ENCODE peak calls at places on chromosome 13, in six cellular contexts. One of them, this sample, is unnamed.

GRCh38 chr13:41746259-41746658 is 214.7 kb downstream of the VWA8 start:
- DNase-seq in fibroblast of the aortic adventitia: peak; percentile 54
- DNase-seq in tibial artery: no peak
- DNase-seq in BJ: peak; percentile 11
- DNase-seq in nephron progenitor cell: no peak
- DNase-seq in fibroblast of villous mesenchyme: peak; percentile 79
- DNase-seq in this sample: no peak

GRCh38 chr13:108961542-108962125 is 332.2 kb downstream of the MYO16 start:
- DNase-seq in fibroblast of villous mesenchyme: peak; percentile 72
- DNase-seq in BJ: no peak
- DNase-seq in nephron progenitor cell: peak; percentile 28
- DNase-seq in fibroblast of the aortic adventitia: peak; percentile 73
- DNase-seq in tibial artery: no peak
- DNase-seq in this sample: no peak

GRCh38 chr13:105033999-105034398 is 1501.5 kb downstream of the EFNB2 start:
- DNase-seq in fibroblast of the aortic adventitia: no peak
- DNase-seq in tibial artery: no peak
- DNase-seq in fibroblast of villous mesenchyme: no peak
- DNase-seq in BJ: no peak
- DNase-seq in nephron progenitor cell: no peak
- DNase-seq in this sample: no peak

GRCh38 chr13:20672772-20673171 is 30.7 kb upstream of the IL17D start:
- DNase-seq in BJ: no peak
- DNase-seq in fibroblast of the aortic adventitia: peak; percentile 71
- DNase-seq in nephron progenitor cell: no peak
- DNase-seq in tibial artery: no peak
- DNase-seq in fibroblast of villous mesenchyme: peak; percentile 25
- DNase-seq in this sample: no peak

GRCh38 chr13:60152114-60152513 is 11.6 kb downstream of the DIAPH3 start:
- DNase-seq in fibroblast of villous mesenchyme: no peak
- DNase-seq in tibial artery: no peak
- DNase-seq in nephron progenitor cell: no peak
- DNase-seq in BJ: no peak
- DNase-seq in fibroblast of the aortic adventitia: no peak
- DNase-seq in this sample: no peak

GRCh38 chr13:44429311-44429710 is 55.7 kb downstream of the SERP2 start:
- DNase-seq in nephron progenitor cell: no peak
- DNase-seq in tibial artery: no peak
- DNase-seq in BJ: no peak
- DNase-seq in fibroblast of the aortic adventitia: no peak
- DNase-seq in fibroblast of villous mesenchyme: no peak
- DNase-seq in this sample: no peak

GRCh38 chr13:107079423-107080099 is 511.6 kb upstream of the ARGLU1 start:
- DNase-seq in fibroblast of the aortic adventitia: no peak
- DNase-seq in BJ: no peak
- DNase-seq in fibroblast of villous mesenchyme: no peak
- DNase-seq in nephron progenitor cell: no peak
- DNase-seq in tibial artery: no peak
- DNase-seq in this sample: no peak

GRCh38 chr13:71806885-71807284 is 60.1 kb downstream of the DACH1 start:
- DNase-seq in tibial artery: no peak
- DNase-seq in nephron progenitor cell: no peak
- DNase-seq in BJ: no peak
- DNase-seq in fibroblast of villous mesenchyme: no peak
- DNase-seq in fibroblast of the aortic adventitia: no peak
- DNase-seq in this sample: no peak

GRCh38 chr13:36054041-36054440 is 77.1 kb downstream of the DCLK1 start:
- DNase-seq in tibial artery: no peak
- DNase-seq in fibroblast of the aortic adventitia: no peak
- DNase-seq in BJ: no peak
- DNase-seq in fibroblast of villous mesenchyme: no peak
- DNase-seq in nephron progenitor cell: no peak
- DNase-seq in this sample: no peak

DNA sequence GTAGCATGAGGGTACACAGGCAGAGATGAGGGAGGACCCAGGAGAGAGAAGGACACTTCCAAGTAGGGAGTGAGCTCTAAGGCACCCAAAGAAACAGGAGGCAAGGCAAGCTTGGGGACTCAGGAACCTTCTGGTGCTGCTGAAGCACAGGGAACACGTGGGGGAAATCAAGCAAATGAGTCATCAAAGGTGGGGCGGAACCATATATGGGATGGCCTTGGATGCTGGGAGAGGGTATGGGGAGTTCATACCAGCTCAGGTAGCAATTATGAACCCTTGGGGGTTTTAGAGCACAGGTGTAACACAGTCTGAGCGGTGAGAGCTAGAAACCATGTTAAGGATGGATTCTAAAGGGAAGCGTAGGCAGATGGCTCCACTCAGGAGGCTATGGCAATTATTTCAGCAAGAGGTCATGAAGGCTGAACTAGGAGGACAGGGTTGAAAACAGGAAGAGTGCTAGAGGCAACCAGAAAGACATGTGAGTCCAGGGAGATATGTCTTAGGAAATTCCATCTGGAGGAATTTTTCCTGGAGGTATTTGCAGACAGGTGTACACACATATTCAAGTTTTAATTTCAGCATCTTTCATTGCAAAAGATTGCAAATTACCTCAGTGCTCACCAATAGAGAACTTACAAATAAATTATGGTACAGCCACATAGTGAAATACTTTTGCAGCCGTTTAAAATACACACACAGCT is 77.1 kb downstream of the STARD13 start:
- DNase-seq in BJ: no peak
- DNase-seq in nephron progenitor cell: no peak
- DNase-seq in tibial artery: no peak
- DNase-seq in fibroblast of the aortic adventitia: no peak
- DNase-seq in fibroblast of villous mesenchyme: no peak
- DNase-seq in this sample: no peak
- TF ChIP-seq CTCF in BJ: no peak
- TF ChIP-seq CTCF in nephron progenitor cell: no peak
- TF ChIP-seq CTCF in tibial artery: no peak
- TF ChIP-seq CTCF in fibroblast of the aortic adventitia: no peak
- TF ChIP-seq CTCF in fibroblast of villous mesenchyme: no peak
- TF ChIP-seq CTCF in this sample: no peak

DNA sequence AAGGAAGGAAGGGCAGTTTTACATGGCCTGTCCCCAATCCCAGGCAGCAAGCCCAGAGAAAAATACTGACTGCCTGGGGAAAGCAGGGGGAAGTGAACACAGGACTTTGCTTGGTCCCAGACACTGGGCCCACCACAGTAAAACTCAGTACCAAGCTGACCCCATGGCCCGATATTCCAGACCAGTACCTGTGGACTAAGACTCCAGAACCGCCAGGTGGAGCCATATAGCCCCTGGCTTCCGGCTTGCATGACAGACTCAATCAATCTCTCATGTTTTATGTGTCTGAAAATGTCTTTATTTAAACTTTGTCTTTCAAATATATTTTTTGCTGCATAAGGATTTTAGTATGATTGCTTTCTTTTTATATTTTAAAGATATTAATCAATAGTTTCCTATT is 767.9 kb upstream of the SLITRK6 start:
- DNase-seq in BJ: no peak
- DNase-seq in tibial artery: no peak
- DNase-seq in fibroblast of the aortic adventitia: no peak
- DNase-seq in fibroblast of villous mesenchyme: no peak
- DNase-seq in nephron progenitor cell: peak; percentile 10
- DNase-seq in this sample: no peak
- TF ChIP-seq CTCF in BJ: no peak
- TF ChIP-seq CTCF in tibial artery: no peak
- TF ChIP-seq CTCF in fibroblast of the aortic adventitia: no peak
- TF ChIP-seq CTCF in fibroblast of villous mesenchyme: peak; percentile 5
- TF ChIP-seq CTCF in nephron progenitor cell: peak; percentile 18
- TF ChIP-seq CTCF in this sample: no peak

GRCh38 chr13:112074139-112074710 is 7.3 kb downstream of the SOX1 start:
- DNase-seq in fibroblast of the aortic adventitia: no peak
- DNase-seq in BJ: no peak
- DNase-seq in nephron progenitor cell: no peak
- DNase-seq in tibial artery: peak; percentile 44
- DNase-seq in fibroblast of villous mesenchyme: no peak
- DNase-seq in this sample: no peak
- TF ChIP-seq CTCF in fibroblast of the aortic adventitia: no peak
- TF ChIP-seq CTCF in BJ: no peak
- TF ChIP-seq CTCF in nephron progenitor cell: no peak
- TF ChIP-seq CTCF in tibial artery: no peak
- TF ChIP-seq CTCF in fibroblast of villous mesenchyme: no peak
- TF ChIP-seq CTCF in this sample: no peak

GRCh38 chr13:110683203-110683883 is 22.6 kb downstream of the CARS2 start:
- DNase-seq in nephron progenitor cell: no peak
- DNase-seq in fibroblast of the aortic adventitia: peak; percentile 20
- DNase-seq in tibial artery: no peak
- DNase-seq in fibroblast of villous mesenchyme: peak; percentile 42
- DNase-seq in BJ: no peak
- DNase-seq in this sample: no peak
- TF ChIP-seq CTCF in nephron progenitor cell: peak; percentile 15
- TF ChIP-seq CTCF in fibroblast of the aortic adventitia: peak; percentile 29
- TF ChIP-seq CTCF in tibial artery: no peak
- TF ChIP-seq CTCF in fibroblast of villous mesenchyme: peak; percentile 63
- TF ChIP-seq CTCF in BJ: peak; percentile 28
- TF ChIP-seq CTCF in this sample: no peak

DNA sequence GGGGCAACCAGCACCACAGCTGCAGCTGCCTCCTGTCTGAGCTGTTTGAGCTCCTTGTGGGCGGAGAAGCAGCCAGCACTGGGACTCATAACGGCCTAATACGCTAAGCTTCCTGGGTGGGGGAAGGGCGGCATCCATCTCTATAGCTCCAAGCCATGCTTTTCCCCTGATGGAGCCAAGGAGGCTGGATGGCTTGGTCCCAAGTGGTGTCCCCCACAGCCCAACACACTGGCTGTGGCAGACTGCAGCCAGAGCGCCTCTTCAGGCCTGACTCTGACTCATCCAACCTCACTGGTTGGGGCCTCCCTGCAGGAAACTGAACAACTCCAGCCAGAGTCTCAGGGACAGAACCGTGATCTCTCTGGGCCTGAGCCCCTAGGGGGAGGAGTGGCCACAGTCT is 537.3 kb downstream of the SUCLA2 start:
- DNase-seq in BJ: no peak
- DNase-seq in nephron progenitor cell: peak; percentile 3
- DNase-seq in fibroblast of the aortic adventitia: peak; percentile 16
- DNase-seq in fibroblast of villous mesenchyme: peak; percentile 16
- DNase-seq in tibial artery: no peak
- DNase-seq in this sample: no peak
- TF ChIP-seq CTCF in BJ: peak; percentile 2
- TF ChIP-seq CTCF in nephron progenitor cell: no peak
- TF ChIP-seq CTCF in fibroblast of the aortic adventitia: no peak
- TF ChIP-seq CTCF in fibroblast of villous mesenchyme: no peak
- TF ChIP-seq CTCF in tibial artery: no peak
- TF ChIP-seq CTCF in this sample: no peak

GRCh38 chr13:73835138-73835721 is 299.0 kb downstream of the KLF12 start:
- DNase-seq in tibial artery: no peak
- DNase-seq in nephron progenitor cell: peak; percentile 3
- DNase-seq in BJ: no peak
- DNase-seq in fibroblast of the aortic adventitia: peak; percentile 66
- DNase-seq in fibroblast of villous mesenchyme: peak; percentile 40
- DNase-seq in this sample: no peak
- TF ChIP-seq CTCF in tibial artery: peak; percentile 62
- TF ChIP-seq CTCF in nephron progenitor cell: peak; percentile 68
- TF ChIP-seq CTCF in BJ: peak; percentile 61
- TF ChIP-seq CTCF in fibroblast of the aortic adventitia: peak; percentile 56
- TF ChIP-seq CTCF in fibroblast of villous mesenchyme: peak; percentile 66
- TF ChIP-seq CTCF in this sample: no peak

DNA sequence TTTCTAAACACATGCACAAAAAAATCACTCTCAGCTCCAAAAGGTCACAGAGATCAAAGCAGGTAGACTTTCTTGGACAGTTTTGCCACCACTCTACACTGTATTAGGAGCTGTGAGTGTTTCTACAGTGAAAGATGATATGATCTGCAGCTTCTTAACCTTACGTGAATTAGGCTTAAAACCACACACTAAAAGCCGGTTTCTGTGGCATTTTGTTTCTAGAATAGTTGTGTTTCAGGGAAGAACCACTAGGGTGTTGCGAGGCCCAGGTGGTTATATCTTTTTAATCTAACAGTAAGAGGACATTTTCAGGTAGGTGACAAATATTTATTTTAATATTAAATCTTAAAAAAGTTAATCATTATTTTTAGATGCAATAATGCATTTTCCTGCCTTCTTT is 216.4 kb downstream of the KLF5 start:
- DNase-seq in fibroblast of villous mesenchyme: no peak
- DNase-seq in tibial artery: no peak
- DNase-seq in nephron progenitor cell: no peak
- DNase-seq in fibroblast of the aortic adventitia: no peak
- DNase-seq in BJ: no peak
- DNase-seq in this sample: no peak
- TF ChIP-seq CTCF in fibroblast of villous mesenchyme: no peak
- TF ChIP-seq CTCF in tibial artery: no peak
- TF ChIP-seq CTCF in nephron progenitor cell: no peak
- TF ChIP-seq CTCF in fibroblast of the aortic adventitia: no peak
- TF ChIP-seq CTCF in BJ: no peak
- TF ChIP-seq CTCF in this sample: no peak

GRCh38 chr13:75258159-75258782 is 223.7 kb downstream of the TBC1D4 start:
- DNase-seq in fibroblast of the aortic adventitia: peak; percentile 75
- DNase-seq in nephron progenitor cell: no peak
- DNase-seq in tibial artery: no peak
- DNase-seq in BJ: no peak
- DNase-seq in fibroblast of villous mesenchyme: peak; percentile 52
- DNase-seq in this sample: no peak
- TF ChIP-seq CTCF in fibroblast of the aortic adventitia: peak; percentile 69
- TF ChIP-seq CTCF in nephron progenitor cell: peak; percentile 74
- TF ChIP-seq CTCF in tibial artery: peak; percentile 58
- TF ChIP-seq CTCF in BJ: peak; percentile 65
- TF ChIP-seq CTCF in fibroblast of villous mesenchyme: peak; percentile 63
- TF ChIP-seq CTCF in this sample: no peak

GRCh38 chr13:98869408-98870090 is 108.3 kb downstream of the DOCK9 start:
- DNase-seq in fibroblast of the aortic adventitia: peak; percentile 6
- DNase-seq in fibroblast of villous mesenchyme: no peak
- DNase-seq in BJ: no peak
- DNase-seq in nephron progenitor cell: no peak
- DNase-seq in tibial artery: no peak
- DNase-seq in this sample: no peak
- TF ChIP-seq CTCF in fibroblast of the aortic adventitia: peak; percentile 25
- TF ChIP-seq CTCF in fibroblast of villous mesenchyme: peak; percentile 23
- TF ChIP-seq CTCF in BJ: no peak
- TF ChIP-seq CTCF in nephron progenitor cell: no peak
- TF ChIP-seq CTCF in tibial artery: no peak
- TF ChIP-seq CTCF in this sample: no peak

DNA sequence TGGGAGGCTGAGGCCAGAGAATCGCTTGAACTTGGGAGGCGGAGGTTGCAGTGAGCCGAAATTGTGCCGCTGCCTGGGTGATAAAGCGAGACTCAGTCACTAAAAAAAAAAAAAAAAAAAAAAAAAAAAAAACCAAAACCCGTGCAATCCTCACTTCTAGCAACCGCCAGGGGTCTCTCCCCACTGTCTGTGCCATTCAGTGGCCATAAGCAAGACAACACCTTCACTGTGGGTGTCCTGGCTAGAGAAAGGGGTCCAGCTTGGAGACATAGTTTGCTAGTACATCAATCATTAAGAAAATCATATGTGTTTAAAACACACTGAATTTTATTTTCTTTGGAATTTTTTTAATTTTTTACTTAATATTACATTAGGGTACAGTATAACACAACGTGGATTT is 68.2 kb downstream of the RASL11A start:
- DNase-seq in nephron progenitor cell: no peak
- DNase-seq in fibroblast of villous mesenchyme: no peak
- DNase-seq in fibroblast of the aortic adventitia: no peak
- DNase-seq in tibial artery: no peak
- DNase-seq in BJ: no peak
- DNase-seq in this sample: no peak
- TF ChIP-seq CTCF in nephron progenitor cell: no peak
- TF ChIP-seq CTCF in fibroblast of villous mesenchyme: peak; percentile 35
- TF ChIP-seq CTCF in fibroblast of the aortic adventitia: peak; percentile 43
- TF ChIP-seq CTCF in tibial artery: no peak
- TF ChIP-seq CTCF in BJ: peak; percentile 23
- TF ChIP-seq CTCF in this sample: no peak